ENCODE peak calls at places on chromosome 20, in six cellular contexts. One of them, this sample, is unnamed. For H3K9me3, the result is how much of the 10 kb centered on the place peaks cover.

GRCh38 chr20:61271273-61272221 is 19.5 kb downstream of the CDH4 start:
- DNase-seq in GM23248: no peak
- DNase-seq in Panc1: no peak
- DNase-seq in BE2C: no peak
- DNase-seq in left ventricle myocardium inferior: no peak
- DNase-seq in upper lobe of right lung: no peak
- DNase-seq in this sample: no peak

GRCh38 chr20:24339179-24339578 is 130.2 kb upstream of the SYNDIG1 start:
- DNase-seq in upper lobe of right lung: no peak
- DNase-seq in Panc1: no peak
- DNase-seq in left ventricle myocardium inferior: no peak
- DNase-seq in BE2C: no peak
- DNase-seq in GM23248: no peak
- DNase-seq in this sample: no peak

GRCh38 chr20:35325385-35325784 is 33.2 kb upstream of the FAM83C start:
- DNase-seq in upper lobe of right lung: no peak
- DNase-seq in BE2C: no peak
- DNase-seq in left ventricle myocardium inferior: no peak
- DNase-seq in GM23248: no peak
- DNase-seq in Panc1: no peak
- DNase-seq in this sample: no peak

GRCh38 chr20:43946206-43946491 is 31.5 kb downstream of the TOX2 start:
- DNase-seq in BE2C: no peak
- DNase-seq in left ventricle myocardium inferior: no peak
- DNase-seq in Panc1: no peak
- DNase-seq in GM23248: no peak
- DNase-seq in upper lobe of right lung: no peak
- DNase-seq in this sample: no peak

GRCh38 chr20:62367136-62367482 is at the start of gene LAMA5:
- DNase-seq in BE2C: peak
- DNase-seq in Panc1: no peak
- DNase-seq in left ventricle myocardium inferior: peak
- DNase-seq in GM23248: peak
- DNase-seq in upper lobe of right lung: peak
- DNase-seq in this sample: no peak

GRCh38 chr20:60428651-60429050 is 470.4 kb downstream of the CDH26 start:
- DNase-seq in GM23248: no peak
- DNase-seq in Panc1: no peak
- DNase-seq in left ventricle myocardium inferior: no peak
- DNase-seq in BE2C: no peak
- DNase-seq in upper lobe of right lung: no peak
- DNase-seq in this sample: no peak

GRCh38 chr20:46809961-46810360 is 84.7 kb upstream of the EYA2 start:
- DNase-seq in Panc1: no peak
- DNase-seq in upper lobe of right lung: no peak
- DNase-seq in BE2C: no peak
- DNase-seq in GM23248: no peak
- DNase-seq in left ventricle myocardium inferior: no peak
- DNase-seq in this sample: no peak

GRCh38 chr20:62710221-62710885 is 1.7 kb downstream of the NTSR1 start:
- DNase-seq in BE2C: no peak
- DNase-seq in left ventricle myocardium inferior: no peak
- DNase-seq in Panc1: no peak
- DNase-seq in upper lobe of right lung: no peak
- DNase-seq in GM23248: no peak
- DNase-seq in this sample: no peak

GRCh38 chr20:62984666-62985065 is 22.1 kb downstream of the BHLHE23 start:
- DNase-seq in upper lobe of right lung: no peak
- DNase-seq in GM23248: no peak
- DNase-seq in left ventricle myocardium inferior: no peak
- DNase-seq in BE2C: no peak
- DNase-seq in Panc1: no peak
- DNase-seq in this sample: no peak

GRCh38 chr20:21395666-21396044 is 1.7 kb downstream of the NKX2-4 start:
- DNase-seq in left ventricle myocardium inferior: no peak
- DNase-seq in GM23248: no peak
- DNase-seq in upper lobe of right lung: peak
- DNase-seq in BE2C: peak
- DNase-seq in Panc1: no peak
- DNase-seq in this sample: peak

GRCh38 chr20:22585786-22586493 is 1.6 kb upstream of the FOXA2 start:
- DNase-seq in BE2C: no peak
- DNase-seq in upper lobe of right lung: no peak
- DNase-seq in GM23248: no peak
- DNase-seq in left ventricle myocardium inferior: no peak
- DNase-seq in Panc1: no peak
- DNase-seq in this sample: no peak

GRCh38 chr20:4060054-4060795 is 44.9 kb upstream of the RNF24 start:
- DNase-seq in left ventricle myocardium inferior: peak
- DNase-seq in BE2C: no peak
- DNase-seq in Panc1: no peak
- DNase-seq in GM23248: no peak
- DNase-seq in upper lobe of right lung: peak
- DNase-seq in this sample: no peak

GRCh38 chr20:49853640-49854039 is 41.0 kb downstream of the SLC9A8 start:
- DNase-seq in left ventricle myocardium inferior: no peak
- DNase-seq in Panc1: no peak
- DNase-seq in GM23248: peak
- DNase-seq in BE2C: peak
- DNase-seq in upper lobe of right lung: no peak
- DNase-seq in this sample: no peak

GRCh38 chr20:62028384-62028783 is 37.3 kb downstream of the TAF4 start:
- DNase-seq in BE2C: no peak
- DNase-seq in left ventricle myocardium inferior: no peak
- DNase-seq in GM23248: no peak
- DNase-seq in upper lobe of right lung: no peak
- DNase-seq in Panc1: no peak
- DNase-seq in this sample: no peak

GRCh38 chr20:60586417-60587105 is 628.3 kb downstream of the CDH26 start:
- DNase-seq in BE2C: no peak
- DNase-seq in GM23248: no peak
- DNase-seq in left ventricle myocardium inferior: peak
- DNase-seq in Panc1: no peak
- DNase-seq in upper lobe of right lung: no peak
- DNase-seq in this sample: no peak

GRCh38 chr20:62067547-62068260 is 2.0 kb upstream of the TAF4 start:
- DNase-seq in Panc1: no peak
- DNase-seq in GM23248: no peak
- DNase-seq in left ventricle myocardium inferior: no peak
- DNase-seq in upper lobe of right lung: no peak
- DNase-seq in BE2C: no peak
- DNase-seq in this sample: no peak

GRCh38 chr20:23350855-23351838 is 556 bp downstream of the NXT1 start:
- DNase-seq in left ventricle myocardium inferior: peak
- DNase-seq in BE2C: peak
- DNase-seq in upper lobe of right lung: peak
- DNase-seq in Panc1: no peak
- DNase-seq in GM23248: peak
- DNase-seq in this sample: peak

GRCh38 chr20:37362821-37363220 is 16.9 kb downstream of the SRC start:
- DNase-seq in upper lobe of right lung: peak
- DNase-seq in left ventricle myocardium inferior: no peak
- DNase-seq in GM23248: no peak
- DNase-seq in Panc1: no peak
- DNase-seq in BE2C: peak
- DNase-seq in this sample: no peak

GRCh38 chr20:57613481-57613921 is 6.7 kb downstream of the ZBP1 start:
- DNase-seq in left ventricle myocardium inferior: no peak
- DNase-seq in Panc1: no peak
- DNase-seq in upper lobe of right lung: no peak
- DNase-seq in BE2C: no peak
- DNase-seq in GM23248: no peak
- DNase-seq in this sample: no peak

GRCh38 chr20:52494244-52494643 is 302.7 kb upstream of the ZFP64 start:
- DNase-seq in Panc1: no peak
- DNase-seq in upper lobe of right lung: no peak
- DNase-seq in left ventricle myocardium inferior: no peak
- DNase-seq in BE2C: peak
- DNase-seq in GM23248: peak
- DNase-seq in this sample: no peak

GRCh38 chr20:37238426-37238825 is 23.2 kb downstream of the GHRH start:
- DNase-seq in left ventricle myocardium inferior: no peak
- DNase-seq in Panc1: no peak
- DNase-seq in BE2C: no peak
- DNase-seq in upper lobe of right lung: no peak
- DNase-seq in GM23248: no peak
- DNase-seq in this sample: no peak

GRCh38 chr20:3710703-3711417 is 1.5 kb downstream of the SIGLEC1 start:
- DNase-seq in BE2C: peak
- DNase-seq in GM23248: peak
- DNase-seq in Panc1: no peak
- DNase-seq in left ventricle myocardium inferior: peak
- DNase-seq in upper lobe of right lung: peak
- DNase-seq in this sample: peak

GRCh38 chr20:57220187-57221165 is 46.0 kb downstream of the BMP7 start:
- DNase-seq in BE2C: no peak
- DNase-seq in upper lobe of right lung: no peak
- DNase-seq in Panc1: no peak
- DNase-seq in GM23248: peak
- DNase-seq in left ventricle myocardium inferior: no peak
- DNase-seq in this sample: no peak

GRCh38 chr20:14313621-14314020 is 23.8 kb downstream of the FLRT3 start:
- DNase-seq in Panc1: no peak
- DNase-seq in left ventricle myocardium inferior: no peak
- DNase-seq in upper lobe of right lung: no peak
- DNase-seq in GM23248: no peak
- DNase-seq in BE2C: no peak
- DNase-seq in this sample: no peak

GRCh38 chr20:2421247-2421646 is 40.5 kb downstream of the TGM6 start:
- DNase-seq in upper lobe of right lung: no peak
- DNase-seq in Panc1: no peak
- DNase-seq in left ventricle myocardium inferior: no peak
- DNase-seq in GM23248: peak
- DNase-seq in BE2C: no peak
- DNase-seq in this sample: no peak

GRCh38 chr20:1907586-1907985 is 12.4 kb downstream of the SIRPA start:
- DNase-seq in GM23248: peak
- DNase-seq in upper lobe of right lung: no peak
- DNase-seq in Panc1: no peak
- DNase-seq in BE2C: no peak
- DNase-seq in left ventricle myocardium inferior: no peak
- DNase-seq in this sample: no peak

GRCh38 chr20:13105864-13106457 is 97.2 kb downstream of the SPTLC3 start:
- DNase-seq in GM23248: peak
- DNase-seq in upper lobe of right lung: no peak
- DNase-seq in left ventricle myocardium inferior: no peak
- DNase-seq in Panc1: no peak
- DNase-seq in BE2C: no peak
- DNase-seq in this sample: no peak

GRCh38 chr20:61548069-61548468 is 296.0 kb downstream of the CDH4 start:
- DNase-seq in left ventricle myocardium inferior: no peak
- DNase-seq in Panc1: no peak
- DNase-seq in BE2C: no peak
- DNase-seq in GM23248: no peak
- DNase-seq in upper lobe of right lung: no peak
- DNase-seq in this sample: no peak

GRCh38 chr20:25720285-25720684 is 23.6 kb upstream of the ZNF337 start:
- DNase-seq in GM23248: no peak
- DNase-seq in Panc1: no peak
- DNase-seq in upper lobe of right lung: no peak
- DNase-seq in left ventricle myocardium inferior: no peak
- DNase-seq in BE2C: no peak
- DNase-seq in this sample: no peak
- H3K9me3 ChIP-seq in GM23248: under half
- H3K9me3 ChIP-seq in Panc1: under half
- H3K9me3 ChIP-seq in upper lobe of right lung: under half
- H3K9me3 ChIP-seq in left ventricle myocardium inferior: under half
- H3K9me3 ChIP-seq in BE2C: under half
- H3K9me3 ChIP-seq in this sample: under half

GRCh38 chr20:48008850-48009535 is 223.7 kb upstream of the SULF2 start:
- DNase-seq in upper lobe of right lung: no peak
- DNase-seq in Panc1: no peak
- DNase-seq in left ventricle myocardium inferior: no peak
- DNase-seq in GM23248: peak
- DNase-seq in BE2C: no peak
- DNase-seq in this sample: no peak
- H3K9me3 ChIP-seq in upper lobe of right lung: under half
- H3K9me3 ChIP-seq in Panc1: under half
- H3K9me3 ChIP-seq in left ventricle myocardium inferior: under half
- H3K9me3 ChIP-seq in GM23248: under half
- H3K9me3 ChIP-seq in BE2C: under half
- H3K9me3 ChIP-seq in this sample: under half

GRCh38 chr20:7031222-7031621 is 263.7 kb downstream of the BMP2 start:
- DNase-seq in BE2C: no peak
- DNase-seq in upper lobe of right lung: no peak
- DNase-seq in Panc1: no peak
- DNase-seq in GM23248: peak
- DNase-seq in left ventricle myocardium inferior: no peak
- DNase-seq in this sample: no peak

GRCh38 chr20:7025635-7026034 is 258.1 kb downstream of the BMP2 start:
- DNase-seq in BE2C: no peak
- DNase-seq in left ventricle myocardium inferior: no peak
- DNase-seq in upper lobe of right lung: no peak
- DNase-seq in Panc1: no peak
- DNase-seq in GM23248: no peak
- DNase-seq in this sample: no peak

DNA sequence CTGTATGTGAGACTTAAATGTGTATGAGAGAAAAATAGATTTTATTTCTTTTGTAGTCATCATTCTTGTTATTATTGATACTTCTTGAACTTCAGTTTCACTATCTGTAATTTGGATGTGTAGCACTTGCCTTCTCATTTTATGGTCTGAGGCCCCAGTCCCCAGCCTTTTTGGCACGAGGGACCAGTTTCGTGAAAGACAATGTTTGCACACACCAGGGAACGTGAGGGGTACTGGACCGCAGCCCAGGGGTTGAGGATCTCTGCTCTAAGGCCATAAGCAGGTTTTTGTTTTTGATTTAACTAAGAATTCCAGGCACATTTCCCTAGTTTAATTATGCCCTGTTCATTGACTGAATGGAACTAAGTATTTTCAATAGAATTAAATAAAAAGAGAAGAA is 261.5 kb downstream of the BMP2 start:
- DNase-seq in upper lobe of right lung: no peak
- DNase-seq in GM23248: no peak
- DNase-seq in Panc1: no peak
- DNase-seq in left ventricle myocardium inferior: no peak
- DNase-seq in BE2C: no peak
- DNase-seq in this sample: no peak
- H3K9me3 ChIP-seq in upper lobe of right lung: under half
- H3K9me3 ChIP-seq in GM23248: under half
- H3K9me3 ChIP-seq in Panc1: under half
- H3K9me3 ChIP-seq in left ventricle myocardium inferior: under half
- H3K9me3 ChIP-seq in BE2C: under half
- H3K9me3 ChIP-seq in this sample: under half

GRCh38 chr20:31274441-31274840 is 17.0 kb downstream of the DEFB115 start:
- DNase-seq in Panc1: no peak
- DNase-seq in GM23248: no peak
- DNase-seq in upper lobe of right lung: no peak
- DNase-seq in left ventricle myocardium inferior: no peak
- DNase-seq in BE2C: no peak
- DNase-seq in this sample: no peak
- H3K9me3 ChIP-seq in Panc1: under half
- H3K9me3 ChIP-seq in GM23248: under half
- H3K9me3 ChIP-seq in upper lobe of right lung: under half
- H3K9me3 ChIP-seq in left ventricle myocardium inferior: half or more
- H3K9me3 ChIP-seq in BE2C: under half
- H3K9me3 ChIP-seq in this sample: under half

GRCh38 chr20:39985276-39985675 is 703.8 kb downstream of the MAFB start:
- DNase-seq in upper lobe of right lung: no peak
- DNase-seq in GM23248: no peak
- DNase-seq in Panc1: no peak
- DNase-seq in left ventricle myocardium inferior: no peak
- DNase-seq in BE2C: no peak
- DNase-seq in this sample: no peak
- H3K9me3 ChIP-seq in upper lobe of right lung: under half
- H3K9me3 ChIP-seq in GM23248: under half
- H3K9me3 ChIP-seq in Panc1: under half
- H3K9me3 ChIP-seq in left ventricle myocardium inferior: under half
- H3K9me3 ChIP-seq in BE2C: under half
- H3K9me3 ChIP-seq in this sample: under half

This sample was measured in T-helper 17 cell.